ENCODE peak calls at places on chromosomes 5 and 9, in seven cellular contexts. W, P, Z, I, T, V and B are unnamed samples.

GRCh38 chr9:123011878-123012528 is 21.5 kb upstream of the GPR21 start:
- DNase-seq in P (peak), W (no peak), T (no peak), Z (no peak), V (no peak), I (peak), B (no peak)

GRCh38 chr5:147780924-147781530 is 1.5 kb downstream of the JAKMIP2 start:
- DNase-seq in W (no peak), I (no peak), Z (no peak), V (no peak), P (no peak), T (no peak), B (no peak)

GRCh38 chr9:13480688-13481087 is 201.2 kb upstream of the MPDZ start:
- DNase-seq in V (no peak), Z (no peak), W (no peak), P (no peak), I (no peak), T (no peak), B (no peak)

GRCh38 chr5:61311056-61311455 is 21.0 kb upstream of the ZSWIM6 start:
- DNase-seq in T (no peak), Z (no peak), P (no peak), V (no peak), W (no peak), I (no peak), B (no peak)

GRCh38 chr9:15354713-15355112 is 47.7 kb upstream of the TTC39B start:
- DNase-seq in V (no peak), I (peak), W (no peak), T (no peak), Z (no peak), P (no peak), B (no peak)

GRCh38 chr5:111869681-111870080 is 112.7 kb upstream of the NREP start:
- DNase-seq in Z (no peak), T (no peak), I (no peak), V (no peak), P (peak), W (no peak), B (no peak)

GRCh38 chr5:159243385-159243784 is 19.7 kb upstream of the UBLCP1 start:
- DNase-seq in P (no peak), V (no peak), T (no peak), W (no peak), I (no peak), Z (no peak), B (no peak)

GRCh38 chr9:34658461-34658860 is 4.0 kb downstream of the CCL27 start:
- DNase-seq in T (no peak), I (no peak), W (no peak), P (no peak), Z (no peak), V (no peak), B (no peak)

GRCh38 chr5:5331838-5332237 is 90.6 kb upstream of the ICE1 start:
- DNase-seq in Z (no peak), V (no peak), W (no peak), T (no peak), I (no peak), P (no peak), B (no peak)

GRCh38 chr5:173757279-173757678 is 130.9 kb upstream of the CPEB4 start:
- DNase-seq in P (no peak), W (no peak), I (no peak), T (peak), Z (no peak), V (no peak), B (no peak)

GRCh38 chr9:124256517-124257069 is 1.2 kb upstream of the NEK6 start:
- DNase-seq in P (peak), V (no peak), W (no peak), Z (no peak), T (no peak), I (peak), B (no peak)

GRCh38 chr5:146048994-146049703 is 56.2 kb downstream of the PLAC8L1 start:
- DNase-seq in W (peak), V (no peak), Z (peak), I (peak), P (peak), T (peak), B (peak)

GRCh38 chr5:67364381-67364970 is 167.9 kb upstream of the CD180 start:
- DNase-seq in V (no peak), I (no peak), Z (no peak), P (no peak), T (no peak), W (no peak), B (no peak)

GRCh38 chr9:93184439-93185221 is 691 bp downstream of the WNK2 start:
- DNase-seq in T (peak), Z (peak), I (no peak), V (no peak), W (peak), P (no peak), B (no peak)

GRCh38 chr5:92678576-92679105 is 902.4 kb downstream of the NR2F1-AS1 start:
- DNase-seq in Z (no peak), W (no peak), V (no peak), T (peak), I (peak), P (no peak), B (peak)

GRCh38 chr9:89896806-89897340 is 292.1 kb downstream of the GADD45G start:
- DNase-seq in W (no peak), Z (no peak), T (no peak), V (no peak), I (no peak), P (no peak), B (no peak)

GRCh38 chr5:18653216-18653752 is 1019.0 kb downstream of the TAF11L14 start:
- DNase-seq in Z (no peak), P (no peak), W (no peak), I (no peak), V (peak), T (no peak), B (no peak)

GRCh38 chr5:4563400-4563799 is 576.7 kb upstream of the ADAMTS16 start:
- DNase-seq in Z (peak), V (no peak), T (no peak), I (no peak), P (no peak), W (no peak), B (no peak)

GRCh38 chr5:156402387-156402921 is 75.5 kb downstream of the SGCD start:
- DNase-seq in P (no peak), I (no peak), T (no peak), Z (no peak), W (no peak), V (peak), B (peak)

GRCh38 chr9:97527626-97528528 is 26.4 kb downstream of the TMOD1 start:
- DNase-seq in W (no peak), Z (peak), V (peak), P (no peak), I (no peak), T (no peak), B (no peak)

GRCh38 chr9:83956288-83957028 is 23.6 kb downstream of the HNRNPK start:
- DNase-seq in W (peak), V (no peak), T (peak), Z (no peak), P (no peak), I (peak), B (peak)

GRCh38 chr9:7165350-7165937 is 407.7 kb downstream of the KDM4C start:
- DNase-seq in T (no peak), V (no peak), W (peak), P (no peak), Z (no peak), I (no peak), B (no peak)

GRCh38 chr5:178234753-178235599 is 2.4 kb upstream of the PHYKPL start:
- DNase-seq in P (peak), T (peak), W (peak), V (no peak), Z (peak), I (peak), B (peak)

GRCh38 chr9:94929373-94929764 is 202.9 kb downstream of the AOPEP start:
- DNase-seq in P (no peak), W (no peak), I (no peak), V (no peak), T (no peak), Z (no peak), B (no peak)

GRCh38 chr9:116499986-116500871 is 186.9 kb upstream of the TRIM32 start:
- DNase-seq in V (no peak), Z (no peak), T (no peak), W (peak), I (no peak), P (peak), B (peak)

GRCh38 chr9:90142580-90142979 is 500.0 kb downstream of the DIRAS2 start:
- DNase-seq in P (peak), Z (peak), I (peak), T (peak), V (no peak), W (peak), B (peak)

GRCh38 chr5:167271061-167271460 is 1020.4 kb upstream of the WWC1 start:
- DNase-seq in P (no peak), T (no peak), V (no peak), Z (no peak), W (no peak), I (no peak), B (no peak)

GRCh38 chr5:5572010-5572982 is 149.8 kb downstream of the ICE1 start:
- DNase-seq in P (no peak), T (no peak), W (peak), I (no peak), V (no peak), Z (no peak), B (no peak)

DNA sequence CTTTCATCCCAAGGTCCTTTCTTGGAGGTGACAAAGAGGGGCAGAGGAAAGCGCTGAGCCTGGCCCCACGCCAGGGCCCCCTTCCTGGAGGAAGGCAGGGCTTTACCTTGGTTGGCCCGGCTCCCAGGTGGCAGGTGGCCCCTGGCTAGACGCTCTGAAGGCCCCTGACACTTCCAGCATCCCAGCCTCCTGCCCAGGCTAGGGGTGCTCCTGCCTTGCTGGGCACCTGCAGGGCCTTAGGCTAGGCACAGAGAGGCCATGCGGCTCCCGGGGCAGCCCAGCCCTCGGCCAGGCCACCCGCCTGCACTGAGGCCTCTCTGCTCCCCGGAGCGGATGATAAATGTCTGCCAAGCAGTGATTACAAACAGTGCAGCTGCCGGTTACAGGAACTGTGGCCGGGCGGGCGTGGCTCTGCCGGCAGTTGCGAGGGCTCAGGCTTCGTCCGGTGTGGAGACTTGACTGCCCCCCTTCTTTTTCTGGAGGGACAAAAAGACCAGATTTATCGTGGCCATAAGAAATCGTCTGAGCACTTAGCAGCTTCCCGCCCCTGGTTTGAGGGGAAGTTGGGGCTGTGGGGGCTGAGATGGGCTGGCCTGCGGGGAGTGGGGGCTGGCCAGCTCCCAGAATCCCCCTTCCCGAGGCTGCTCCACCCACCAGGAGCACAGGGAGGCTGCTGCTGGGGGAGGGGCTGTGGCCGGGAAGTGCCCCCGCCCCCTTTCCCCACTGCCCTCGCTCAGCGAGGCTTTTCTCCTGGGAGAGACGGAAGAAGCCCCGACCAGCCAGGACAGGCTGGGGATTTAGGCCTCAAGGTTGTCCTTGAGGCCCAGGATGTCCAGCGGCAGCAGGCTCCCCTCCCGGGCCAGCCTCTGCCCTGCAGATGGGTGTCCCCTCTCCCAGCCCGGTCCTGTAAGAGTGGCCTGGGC is 31.6 kb upstream of the UBAC1 start:
- DNase-seq in Z (peak), V (no peak), I (peak), W (peak), T (peak), P (peak), B (peak)
- TF ChIP-seq RFX5 in Z (no peak), V (no peak), I (no peak), W (no peak), T (no peak), P (no peak), B (no peak)

DNA sequence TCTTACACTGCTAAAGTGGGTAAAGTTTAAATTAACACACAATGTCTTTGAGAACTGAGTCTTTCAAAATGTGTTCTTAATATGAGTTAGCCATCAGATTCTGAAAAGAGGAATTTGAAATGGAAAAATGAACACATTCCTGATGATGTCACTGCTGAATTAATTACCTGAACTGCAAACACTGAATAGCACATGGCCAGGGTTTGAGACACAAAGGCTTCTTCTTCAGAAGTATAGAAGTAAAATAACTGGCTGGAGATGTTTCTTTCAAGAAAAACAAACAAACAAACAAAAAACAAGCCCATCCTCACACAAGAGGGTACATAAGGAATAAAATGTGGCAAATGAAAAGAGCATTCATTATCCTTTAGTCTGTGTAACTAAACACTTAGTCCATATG is 7.1 kb downstream of the GLIS3 start:
- DNase-seq in W (no peak), V (no peak), P (peak), T (no peak), I (no peak), Z (no peak), B (peak)
- TF ChIP-seq RFX5 in W (no peak), V (no peak), P (no peak), T (no peak), I (no peak), Z (no peak), B (no peak)

GRCh38 chr5:157915638-157916037 is 56.7 kb upstream of the CLINT1 start:
- DNase-seq in P (peak), Z (no peak), T (peak), W (no peak), I (peak), V (no peak), B (peak)
- TF ChIP-seq RFX5 in P (no peak), Z (no peak), T (no peak), W (no peak), I (no peak), V (no peak), B (no peak)

DNA sequence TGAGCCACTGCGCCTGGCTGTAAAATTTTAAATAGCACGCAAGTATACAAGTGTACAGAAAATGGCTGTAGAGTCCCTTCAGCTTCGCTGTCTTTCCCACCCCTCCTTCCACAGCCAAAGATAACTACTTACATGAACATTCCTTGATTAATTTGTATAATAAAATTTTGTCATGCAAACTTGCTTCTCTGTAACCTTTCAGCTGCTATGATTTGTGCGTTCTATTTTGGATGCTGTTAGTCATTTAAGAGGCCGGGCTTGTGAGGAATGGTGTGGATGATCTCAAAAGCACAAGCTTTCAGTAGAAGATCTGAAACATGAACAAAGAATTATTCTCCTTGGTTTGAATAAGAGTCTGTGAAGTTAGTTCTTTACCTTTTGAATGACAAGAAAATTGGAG is 115.0 kb upstream of the TLE1 start:
- DNase-seq in W (no peak), I (no peak), P (peak), Z (no peak), T (no peak), V (no peak), B (no peak)
- TF ChIP-seq RFX5 in W (no peak), I (no peak), P (no peak), Z (no peak), T (no peak), V (no peak), B (no peak)

GRCh38 chr5:80057121-80057520 is 22.0 kb downstream of the THBS4 start:
- DNase-seq in P (no peak), W (no peak), T (no peak), Z (no peak), I (no peak), V (no peak), B (no peak)

GRCh38 chr5:80054682-80055081 is 19.5 kb downstream of the THBS4 start:
- DNase-seq in Z (no peak), P (peak), T (no peak), I (no peak), W (no peak), V (no peak), B (peak)

GRCh38 chr5:80059354-80059980 is 24.3 kb downstream of the THBS4 start:
- DNase-seq in I (no peak), Z (no peak), W (no peak), T (no peak), P (no peak), V (no peak), B (no peak)

GRCh38 chr5:80061005-80061404 is 25.9 kb downstream of the THBS4 start:
- DNase-seq in W (no peak), T (no peak), P (no peak), I (no peak), Z (no peak), V (no peak), B (no peak)

DNA sequence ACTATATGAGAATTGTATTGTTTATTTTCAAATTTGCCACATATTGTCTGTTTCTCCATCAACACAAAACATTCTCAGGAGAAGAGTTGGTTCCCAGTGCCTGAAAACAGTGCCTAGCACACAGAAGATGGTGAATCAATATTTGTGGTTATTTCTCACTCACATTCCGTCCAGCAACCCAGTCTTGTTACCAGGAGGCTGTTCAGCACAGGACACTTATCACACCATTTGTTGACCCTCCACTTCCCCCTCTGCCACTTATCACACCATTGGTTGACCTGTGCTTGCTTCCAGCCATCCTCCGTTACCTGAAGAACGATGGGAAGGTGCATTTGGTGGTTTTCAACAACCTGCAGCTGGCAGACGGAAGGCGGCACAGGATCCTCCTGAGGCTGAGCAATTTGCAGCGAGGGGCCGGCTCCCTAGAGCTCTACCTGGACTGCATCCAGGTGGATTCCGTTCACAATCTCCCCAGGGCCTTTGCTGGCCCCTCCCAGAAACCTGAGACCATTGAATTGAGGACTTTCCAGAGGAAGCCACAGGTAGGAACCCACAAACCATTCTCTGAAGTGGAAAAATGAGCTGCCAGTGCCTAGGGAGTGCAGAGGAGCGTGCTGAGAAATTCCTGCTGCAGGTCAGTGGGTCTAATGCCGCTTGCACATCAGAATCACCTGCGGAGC is 20.5 kb downstream of the THBS4 start:
- DNase-seq in W (no peak), T (no peak), Z (peak), I (no peak), P (no peak), V (no peak), B (no peak)
- TF ChIP-seq RFX5 in W (no peak), T (no peak), Z (no peak), I (no peak), P (no peak), V (no peak), B (no peak)

GRCh38 chr9:111483862-111484563 is at the start of gene ECPAS:
- DNase-seq in Z (peak), I (peak), W (peak), V (no peak), P (peak), T (peak), B (peak)
- TF ChIP-seq RFX5 in Z (no peak), I (no peak), W (no peak), V (no peak), P (no peak), T (no peak), B (no peak)

GRCh38 chr9:115396071-115396529 is 278.1 kb upstream of the TNC start:
- DNase-seq in W (no peak), T (no peak), Z (no peak), I (no peak), P (peak), V (no peak), B (no peak)
- TF ChIP-seq RFX5 in W (no peak), T (no peak), Z (no peak), I (no peak), P (no peak), V (no peak), B (no peak)

DNA sequence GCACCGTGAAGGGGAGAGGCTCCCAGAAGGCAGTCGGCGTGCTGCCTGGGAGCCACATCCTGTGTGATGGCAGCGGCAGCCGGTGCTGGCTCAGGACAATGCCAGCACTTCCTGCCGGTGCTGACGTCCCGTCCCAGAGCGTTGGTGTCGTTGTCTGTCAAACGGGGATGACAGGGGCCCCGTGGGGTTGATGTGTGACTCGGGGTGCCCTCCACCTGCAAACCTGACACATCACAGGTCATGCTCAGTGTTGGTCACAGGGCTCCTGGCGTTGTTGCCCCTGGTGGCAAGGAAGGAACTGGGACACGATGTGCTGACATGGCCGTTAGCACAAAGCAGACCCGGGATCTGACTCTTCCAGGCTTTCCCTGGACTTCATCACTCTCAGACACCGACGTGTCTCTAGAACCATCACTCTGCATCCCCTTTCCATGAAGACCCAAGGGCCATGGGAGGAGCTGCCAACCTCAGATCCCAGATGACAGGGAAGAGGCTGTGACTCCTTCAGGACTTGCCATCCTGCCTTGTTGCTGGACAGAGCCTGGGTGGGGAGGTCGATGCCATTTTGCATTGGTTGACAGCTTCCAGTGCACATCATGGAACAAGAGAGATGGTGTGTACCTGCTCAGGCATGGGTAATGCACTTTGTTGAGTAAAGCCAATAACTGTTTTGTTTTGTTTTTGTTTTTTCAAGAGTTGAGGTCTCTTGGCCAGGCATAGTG is 21.5 kb downstream of the PLPP7 start:
- DNase-seq in T (no peak), I (no peak), V (no peak), W (no peak), P (no peak), Z (no peak), B (peak)
- TF ChIP-seq RFX5 in T (no peak), I (no peak), V (no peak), W (no peak), P (no peak), Z (no peak), B (no peak)

DNA sequence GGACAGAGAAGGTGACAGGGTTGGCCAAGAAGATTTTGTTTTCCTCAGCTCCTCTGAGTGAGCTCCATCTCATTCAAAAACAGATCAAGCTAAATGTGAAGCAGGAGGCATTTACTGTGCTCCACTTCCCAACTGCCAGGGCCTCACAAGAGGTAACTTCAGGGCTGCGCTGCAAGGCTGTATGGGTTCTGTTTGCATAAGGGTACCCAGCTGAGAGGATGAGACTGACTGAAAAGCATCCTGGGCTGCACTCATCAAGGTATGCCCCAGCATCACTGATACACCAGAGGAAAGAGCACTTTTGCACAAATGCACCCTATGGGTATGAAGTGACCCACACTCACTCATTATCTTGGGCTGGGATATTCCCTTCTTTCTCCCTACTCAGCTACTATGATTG is 316.2 kb upstream of the HAPLN1 start:
- DNase-seq in W (no peak), V (no peak), T (no peak), I (no peak), P (no peak), Z (peak), B (no peak)
- TF ChIP-seq RFX5 in W (no peak), V (no peak), T (no peak), I (no peak), P (no peak), Z (no peak), B (no peak)